ENCODE peak calls at places on chromosomes 13 and 19, in ten cellular contexts. Q is activated CD4-positive, alpha-beta memory T cell treated with anti-CD3 and anti-CD28 coated beads, Interleukin-2, amount 10 ng/mL, durations not matched to agents 7 days and 5 days; A is frontal cortex; N is T-helper 9 cell; I is HS-27A; Y is KBM-7; S is T47D; W is OCI-LY7; K is amniotic stem cell; B is left colon. Z is an unnamed sample.

GRCh38 chr13:112859817-112860190 is 109.2 kb upstream of the MCF2L start:
- DNase-seq in Q (no peak), A (no peak), N (no peak), I (peak), Y (peak), S (no peak), W (peak), K (no peak), B (peak), Z (no peak)

GRCh38 chr19:47756953-47757608 is 11.7 kb downstream of the NOP53 start:
- DNase-seq in Q (no peak), A (no peak), N (no peak), I (no peak), Y (no peak), S (no peak), W (no peak), K (no peak), B (peak), Z (no peak)

GRCh38 chr13:23725922-23726321 is 155.7 kb downstream of the TNFRSF19 start:
- DNase-seq in Q (no peak), A (no peak), N (no peak), I (no peak), Y (no peak), S (no peak), W (no peak), K (no peak), B (no peak), Z (no peak)

GRCh38 chr19:14346279-14346678 is 35.0 kb upstream of the ADGRE5 start:
- DNase-seq in Q (no peak), A (no peak), N (no peak), I (no peak), Y (no peak), S (no peak), W (no peak), K (no peak), B (no peak), Z (no peak)

GRCh38 chr19:45901432-45901903 is 945 bp downstream of the MYPOP start:
- DNase-seq in Q (peak), A (peak), N (peak), I (no peak), Y (no peak), S (no peak), W (no peak), K (peak), B (no peak), Z (no peak)

GRCh38 chr19:50415661-50416033 is 3.1 kb upstream of the SPIB start:
- DNase-seq in Q (no peak), A (no peak), N (no peak), I (no peak), Y (peak), S (no peak), W (peak), K (no peak), B (peak), Z (peak)

GRCh38 chr19:49333426-49334288 is 1.5 kb upstream of the CD37 start:
- DNase-seq in Q (peak), A (no peak), N (peak), I (no peak), Y (peak), S (no peak), W (peak), K (no peak), B (no peak), Z (peak)

GRCh38 chr19:850221-850978 is 1.7 kb upstream of the ELANE start:
- DNase-seq in Q (no peak), A (peak), N (no peak), I (peak), Y (peak), S (peak), W (no peak), K (no peak), B (peak), Z (no peak)

GRCh38 chr19:18723871-18724377 is 40.4 kb downstream of the CRTC1 start:
- DNase-seq in Q (no peak), A (no peak), N (no peak), I (no peak), Y (no peak), S (no peak), W (no peak), K (no peak), B (no peak), Z (no peak)

GRCh38 chr13:45511310-45512147 is 46.8 kb downstream of the COG3 start:
- DNase-seq in Q (no peak), A (peak), N (no peak), I (no peak), Y (peak), S (peak), W (peak), K (peak), B (no peak), Z (peak)

GRCh38 chr19:18322318-18322758 is 538 bp downstream of the LSM4 start:
- DNase-seq in Q (peak), A (no peak), N (no peak), I (no peak), Y (peak), S (no peak), W (peak), K (no peak), B (peak), Z (no peak)

GRCh38 chr13:26377038-26377437 is 123.1 kb downstream of the CDK8 start:
- DNase-seq in Q (peak), A (no peak), N (no peak), I (peak), Y (peak), S (no peak), W (peak), K (no peak), B (no peak), Z (no peak)

GRCh38 chr13:97308735-97309429 is 86.7 kb downstream of the MBNL2 start:
- DNase-seq in Q (no peak), A (no peak), N (no peak), I (peak), Y (no peak), S (no peak), W (no peak), K (peak), B (no peak), Z (no peak)

GRCh38 chr19:6023085-6023682 is 45.2 kb upstream of the RANBP3 start:
- DNase-seq in Q (no peak), A (no peak), N (no peak), I (no peak), Y (no peak), S (no peak), W (no peak), K (peak), B (no peak), Z (no peak)

GRCh38 chr13:67366533-67366932 is 136.4 kb upstream of the PCDH9 start:
- DNase-seq in Q (no peak), A (no peak), N (no peak), I (no peak), Y (peak), S (no peak), W (no peak), K (no peak), B (no peak), Z (no peak)

GRCh38 chr13:45441633-45442032 is 23.1 kb upstream of the COG3 start:
- DNase-seq in Q (no peak), A (no peak), N (no peak), I (no peak), Y (peak), S (no peak), W (no peak), K (no peak), B (no peak), Z (peak)

Z was measured in GM12878.